ENCODE peak calls at places on chromosome 2, in six cellular contexts. G is uterus, D is A549, S is HepG2, Q is sigmoid colon, T is ovary. O is an unnamed sample.

GRCh38 chr2:96136123-96136720 is 2.1 kb downstream of the ASTL start:
- DNase-seq in G (no peak), D (no peak), S (no peak), Q (no peak), T (no peak), O (no peak)

GRCh38 chr2:157246212-157247067 is 11.1 kb upstream of the GALNT5 start:
- DNase-seq in G (no peak), D (peak; percentile 63), S (no peak), Q (no peak), T (no peak), O (no peak)

GRCh38 chr2:214328941-214329340 is 81.9 kb upstream of the VWC2L start:
- DNase-seq in G (no peak), D (no peak), S (no peak), Q (no peak), T (no peak), O (peak; percentile 87)

GRCh38 chr2:144695661-144696060 is 175.7 kb upstream of the ZEB2 start:
- DNase-seq in G (no peak), D (no peak), S (no peak), Q (no peak), T (no peak), O (no peak)

GRCh38 chr2:71346065-71346464 is 14.5 kb downstream of the ZNF638 start:
- DNase-seq in G (no peak), D (no peak), S (no peak), Q (no peak), T (no peak), O (no peak)

GRCh38 chr2:234974501-234975385 is 22.9 kb downstream of the SH3BP4 start:
- DNase-seq in G (no peak), D (no peak), S (no peak), Q (no peak), T (no peak), O (peak; percentile 60)

GRCh38 chr2:98460573-98461560 is 16.2 kb downstream of the INPP4A start:
- DNase-seq in G (no peak), D (no peak), S (no peak), Q (peak; percentile 62), T (no peak), O (no peak)

GRCh38 chr2:144460981-144461766 is 58.7 kb downstream of the ZEB2 start:
- DNase-seq in G (peak; percentile 48), D (no peak), S (no peak), Q (no peak), T (no peak), O (peak; percentile 68)

GRCh38 chr2:81412681-81413080 is 1108.1 kb upstream of the LRRTM1 start:
- DNase-seq in G (no peak), D (peak; percentile 1), S (no peak), Q (no peak), T (no peak), O (no peak)

GRCh38 chr2:140998577-140998976 is 1132.2 kb downstream of the LRP1B start:
- DNase-seq in G (no peak), D (no peak), S (no peak), Q (no peak), T (no peak), O (no peak)

GRCh38 chr2:224938670-224939309 is 103.5 kb downstream of the DOCK10 start:
- DNase-seq in G (no peak), D (no peak), S (no peak), Q (no peak), T (no peak), O (no peak)

GRCh38 chr2:108927936-108928659 is 60.9 kb downstream of the EDAR start:
- DNase-seq in G (no peak), D (peak; percentile 61), S (peak; percentile 51), Q (peak; percentile 46), T (no peak), O (peak; percentile 51)

DNA sequence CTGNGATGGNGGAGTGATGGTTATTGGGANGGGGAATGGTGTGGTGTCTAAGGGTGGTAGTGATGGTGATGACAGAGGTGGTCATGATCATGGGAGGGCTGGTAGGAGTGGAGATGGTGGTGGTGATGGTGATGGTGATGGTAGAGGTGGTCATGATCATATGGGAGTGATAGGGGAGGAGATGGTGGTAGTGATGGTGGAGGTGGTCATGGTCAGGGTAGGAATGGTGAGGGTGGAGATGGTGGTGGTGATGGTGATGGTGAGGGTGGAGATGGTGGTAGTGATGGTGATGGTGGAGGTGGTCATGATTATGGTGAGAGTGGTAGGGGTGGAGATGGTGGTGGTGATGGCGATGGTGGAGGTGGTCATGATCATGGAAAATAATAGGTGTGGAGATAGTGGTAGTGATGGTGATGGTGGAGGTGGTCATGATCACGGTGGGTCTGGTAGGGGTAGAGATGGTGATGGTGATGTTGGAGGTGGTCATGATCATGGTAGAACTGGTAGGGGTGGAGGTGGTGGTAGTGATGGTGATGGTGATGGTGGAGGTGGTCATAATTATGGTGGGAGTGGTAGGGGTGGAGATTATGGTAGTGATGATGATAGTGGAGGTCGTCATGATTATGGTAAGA is 83.7 kb downstream of the INPP5D start:
- DNase-seq in G (no peak), D (no peak), S (no peak), Q (no peak), T (no peak), O (no peak)
- TF ChIP-seq POLR2A in G (no peak), D (no peak), S (no peak), Q (no peak), T (no peak), O (no peak)

DNA sequence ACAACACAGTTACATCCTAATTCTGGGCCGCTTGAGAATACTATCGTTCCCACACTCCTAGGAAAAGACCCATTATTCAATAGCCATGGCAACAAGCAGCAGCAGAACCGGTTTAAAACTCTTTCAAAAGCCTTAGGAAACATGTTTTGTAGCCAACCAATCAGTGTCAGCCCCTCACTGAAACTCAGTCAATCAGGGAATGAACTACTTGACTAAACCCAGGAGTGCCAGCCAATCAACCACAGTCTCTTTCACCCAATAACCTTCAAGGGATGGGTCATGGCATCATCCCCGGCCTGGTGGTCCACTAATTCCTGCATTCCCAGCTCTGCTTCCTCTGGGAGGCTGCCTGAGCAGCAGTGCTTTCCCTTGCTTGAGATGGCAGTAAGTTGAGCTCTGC is 204.8 kb upstream of the HS6ST1 start:
- DNase-seq in G (no peak), D (no peak), S (no peak), Q (no peak), T (no peak), O (no peak)
- TF ChIP-seq POLR2A in G (no peak), D (no peak), S (no peak), Q (no peak), T (no peak), O (no peak)

DNA sequence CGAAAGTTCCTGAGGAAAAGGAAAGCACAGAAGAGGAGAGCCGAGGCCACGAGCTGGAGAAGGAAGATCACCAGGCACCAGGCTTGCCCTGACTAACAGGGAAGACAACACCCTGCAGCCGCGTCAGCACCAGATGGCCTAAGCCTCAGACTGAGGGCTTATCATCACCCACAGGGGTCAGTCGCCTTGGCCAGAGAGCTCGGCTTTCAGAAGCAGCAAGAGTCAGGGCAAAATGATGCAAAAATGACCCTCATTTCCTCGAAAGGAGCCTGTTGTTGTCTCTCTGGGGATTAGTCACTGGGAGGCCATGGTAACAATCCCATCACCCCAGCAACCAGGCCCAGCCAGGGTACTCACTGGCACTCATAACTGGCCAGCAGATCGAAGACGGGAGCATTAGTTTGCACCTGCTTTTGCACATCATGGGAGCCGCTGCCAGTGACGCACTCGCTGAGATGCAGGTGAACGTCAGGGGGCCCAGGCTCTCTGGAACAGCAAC is 42.7 kb upstream of the ZFP36L2 start:
- DNase-seq in G (peak; percentile 78), D (peak; percentile 19), S (no peak), Q (peak; percentile 94), T (peak; percentile 92), O (peak; percentile 87)
- TF ChIP-seq POLR2A in G (no peak), D (no peak), S (no peak), Q (no peak), T (no peak), O (no peak)

GRCh38 chr2:165793779-165794519 is at the start of gene GALNT3:
- DNase-seq in G (peak; percentile 14), D (no peak), S (no peak), Q (peak; percentile 65), T (peak; percentile 50), O (peak; percentile 46)
- TF ChIP-seq POLR2A in G (no peak), D (no peak), S (no peak), Q (no peak), T (no peak), O (no peak)